ENCODE peak calls at places on chromosomes 12 and 14, in six cellular contexts. One of them, this sample, is unnamed.

GRCh38 chr12:15996254-15996653 is 85.1 kb downstream of the DERA start:
- DNase-seq in aorta: no peak
- DNase-seq in NCI-H1436: no peak
- DNase-seq in neuronal stem cell: no peak
- DNase-seq in kidney epithelial cell: no peak
- DNase-seq in SW480: no peak
- DNase-seq in this sample: no peak

GRCh38 chr14:71628433-71628832 is 303.8 kb upstream of the RGS6 start:
- DNase-seq in aorta: no peak
- DNase-seq in SW480: no peak
- DNase-seq in NCI-H1436: no peak
- DNase-seq in kidney epithelial cell: no peak
- DNase-seq in neuronal stem cell: no peak
- DNase-seq in this sample: no peak

GRCh38 chr12:52243264-52243773 is 10.3 kb downstream of the KRT7 start:
- DNase-seq in neuronal stem cell: no peak
- DNase-seq in kidney epithelial cell: no peak
- DNase-seq in NCI-H1436: no peak
- DNase-seq in aorta: no peak
- DNase-seq in SW480: no peak
- DNase-seq in this sample: no peak

GRCh38 chr14:90423166-90423565 is 26.3 kb downstream of the CALM1 start:
- DNase-seq in SW480: no peak
- DNase-seq in NCI-H1436: no peak
- DNase-seq in neuronal stem cell: no peak
- DNase-seq in kidney epithelial cell: no peak
- DNase-seq in aorta: peak
- DNase-seq in this sample: no peak

GRCh38 chr12:93441111-93441616 is 583 bp downstream of the UBE2N start:
- DNase-seq in NCI-H1436: no peak
- DNase-seq in aorta: peak
- DNase-seq in neuronal stem cell: peak
- DNase-seq in kidney epithelial cell: no peak
- DNase-seq in SW480: peak
- DNase-seq in this sample: peak

GRCh38 chr12:105317942-105318614 is 12.4 kb upstream of the C12orf75 start:
- DNase-seq in neuronal stem cell: no peak
- DNase-seq in SW480: peak
- DNase-seq in NCI-H1436: peak
- DNase-seq in kidney epithelial cell: peak
- DNase-seq in aorta: no peak
- DNase-seq in this sample: no peak

GRCh38 chr14:99155173-99155777 is 116.7 kb downstream of the BCL11B start:
- DNase-seq in NCI-H1436: no peak
- DNase-seq in kidney epithelial cell: no peak
- DNase-seq in SW480: no peak
- DNase-seq in neuronal stem cell: no peak
- DNase-seq in aorta: no peak
- DNase-seq in this sample: no peak

GRCh38 chr14:103257211-103257962 is 76.7 kb upstream of the EIF5 start:
- DNase-seq in aorta: no peak
- DNase-seq in SW480: peak
- DNase-seq in kidney epithelial cell: no peak
- DNase-seq in neuronal stem cell: no peak
- DNase-seq in NCI-H1436: no peak
- DNase-seq in this sample: no peak

GRCh38 chr14:63266106-63266505 is 52.6 kb downstream of the GPHB5 start:
- DNase-seq in NCI-H1436: no peak
- DNase-seq in SW480: no peak
- DNase-seq in aorta: no peak
- DNase-seq in neuronal stem cell: no peak
- DNase-seq in kidney epithelial cell: no peak
- DNase-seq in this sample: no peak

GRCh38 chr12:46963977-46964376 is 115.4 kb upstream of the PCED1B start:
- DNase-seq in kidney epithelial cell: no peak
- DNase-seq in neuronal stem cell: no peak
- DNase-seq in NCI-H1436: no peak
- DNase-seq in aorta: no peak
- DNase-seq in SW480: no peak
- DNase-seq in this sample: no peak

GRCh38 chr14:52351561-52352491 is 37.7 kb downstream of the PTGER2 start:
- DNase-seq in kidney epithelial cell: no peak
- DNase-seq in SW480: no peak
- DNase-seq in NCI-H1436: no peak
- DNase-seq in aorta: no peak
- DNase-seq in neuronal stem cell: no peak
- DNase-seq in this sample: no peak

GRCh38 chr14:76514599-76514998 is 138.7 kb downstream of the ESRRB start:
- DNase-seq in aorta: peak
- DNase-seq in SW480: peak
- DNase-seq in NCI-H1436: peak
- DNase-seq in kidney epithelial cell: no peak
- DNase-seq in neuronal stem cell: no peak
- DNase-seq in this sample: no peak

GRCh38 chr12:118999107-118999506 is 17.8 kb downstream of the SRRM4 start:
- DNase-seq in SW480: no peak
- DNase-seq in neuronal stem cell: no peak
- DNase-seq in aorta: no peak
- DNase-seq in kidney epithelial cell: no peak
- DNase-seq in NCI-H1436: no peak
- DNase-seq in this sample: no peak

GRCh38 chr14:105020815-105021655 is at the start of gene CDCA4:
- DNase-seq in SW480: peak
- DNase-seq in NCI-H1436: peak
- DNase-seq in kidney epithelial cell: peak
- DNase-seq in aorta: peak
- DNase-seq in neuronal stem cell: peak
- DNase-seq in this sample: peak

GRCh38 chr12:12024958-12025682 is 45.6 kb upstream of the BCL2L14 start:
- DNase-seq in aorta: no peak
- DNase-seq in SW480: no peak
- DNase-seq in kidney epithelial cell: no peak
- DNase-seq in NCI-H1436: no peak
- DNase-seq in neuronal stem cell: no peak
- DNase-seq in this sample: no peak

GRCh38 chr12:31119531-31120211 is 46.0 kb downstream of the DDX11 start:
- DNase-seq in kidney epithelial cell: no peak
- DNase-seq in NCI-H1436: no peak
- DNase-seq in neuronal stem cell: peak
- DNase-seq in aorta: peak
- DNase-seq in SW480: no peak
- DNase-seq in this sample: no peak

This sample was measured in lower lobe of right lung.